ENCODE peak calls at places on chromosomes 11 and 22, in nine cellular contexts. H, A, S, J, B, R, Q, Z and P are unnamed samples.

GRCh38 chr11:102545701-102546100 is 15.2 kb upstream of the MMP7 start:
- DNase-seq in H (no peak), A (no peak), S (no peak), J (no peak), B (no peak), R (no peak), Q (no peak), Z (no peak), P (no peak)

GRCh38 chr11:113531575-113532451 is 56.6 kb upstream of the DRD2 start:
- DNase-seq in H (no peak), A (no peak), S (no peak), J (no peak), B (no peak), R (no peak), Q (no peak), Z (no peak), P (no peak)

GRCh38 chr22:37739611-37740049 is 42.8 kb downstream of the TRIOBP start:
- DNase-seq in H (no peak), A (no peak), S (no peak), J (no peak), B (peak; percentile 61), R (no peak), Q (peak; percentile 93), Z (peak; percentile 25), P (no peak)

GRCh38 chr11:12439615-12440014 is 62.2 kb downstream of the PARVA start:
- DNase-seq in H (no peak), A (no peak), S (no peak), J (no peak), B (no peak), R (no peak), Q (no peak), Z (no peak), P (no peak)

GRCh38 chr11:117809236-117810055 is 12.4 kb upstream of the DSCAML1 start:
- DNase-seq in H (peak; percentile 76), A (peak; percentile 84), S (peak; percentile 51), J (peak; percentile 51), B (peak; percentile 84), R (peak; percentile 60), Q (peak; percentile 72), Z (peak; percentile 44), P (peak; percentile 19)

GRCh38 chr22:29328566-29329500 is 13.3 kb upstream of the RASL10A start:
- DNase-seq in H (no peak), A (no peak), S (no peak), J (no peak), B (no peak), R (no peak), Q (no peak), Z (no peak), P (no peak)

GRCh38 chr11:75073459-75074190 is 23.1 kb downstream of the OR2AT4 start:
- DNase-seq in H (no peak), A (no peak), S (no peak), J (no peak), B (no peak), R (no peak), Q (no peak), Z (no peak), P (no peak)

GRCh38 chr11:125167292-125167953 is 2.9 kb downstream of the PKNOX2 start:
- DNase-seq in H (no peak), A (no peak), S (peak; percentile 78), J (no peak), B (no peak), R (no peak), Q (no peak), Z (no peak), P (no peak)

GRCh38 chr11:120775986-120776682 is 247.8 kb upstream of the TBCEL start:
- DNase-seq in H (no peak), A (no peak), S (no peak), J (no peak), B (no peak), R (no peak), Q (no peak), Z (no peak), P (no peak)
- TF ChIP-seq POLR2A in H (no peak), A (no peak), S (no peak), J (no peak), B (no peak), R (no peak), Q (no peak), Z (no peak), P (no peak)

GRCh38 chr11:1889941-1890855 is 1.5 kb downstream of the PRR33 start:
- DNase-seq in H (no peak), A (no peak), S (no peak), J (no peak), B (peak; percentile 22), R (no peak), Q (peak; percentile 80), Z (no peak), P (no peak)

GRCh38 chr11:1892116-1892515 is 421 bp upstream of the PRR33 start:
- DNase-seq in H (no peak), A (no peak), S (no peak), J (no peak), B (peak; percentile 42), R (no peak), Q (no peak), Z (no peak), P (no peak)

GRCh38 chr11:1891831-1892115 is at the start of gene PRR33:
- DNase-seq in H (no peak), A (no peak), S (no peak), J (no peak), B (no peak), R (no peak), Q (no peak), Z (no peak), P (no peak)

GRCh38 chr11:1892558-1892957 is 863 bp upstream of the PRR33 start:
- DNase-seq in H (no peak), A (no peak), S (no peak), J (no peak), B (no peak), R (no peak), Q (no peak), Z (no peak), P (no peak)

GRCh38 chr11:1890856-1891830 is 552 bp downstream of the PRR33 start:
- DNase-seq in H (no peak), A (no peak), S (no peak), J (no peak), B (peak; percentile 28), R (no peak), Q (peak; percentile 64), Z (no peak), P (no peak)
- TF ChIP-seq POLR2A in H (no peak), A (no peak), S (no peak), J (no peak), B (no peak), R (no peak), Q (no peak), Z (no peak), P (no peak)

DNA sequence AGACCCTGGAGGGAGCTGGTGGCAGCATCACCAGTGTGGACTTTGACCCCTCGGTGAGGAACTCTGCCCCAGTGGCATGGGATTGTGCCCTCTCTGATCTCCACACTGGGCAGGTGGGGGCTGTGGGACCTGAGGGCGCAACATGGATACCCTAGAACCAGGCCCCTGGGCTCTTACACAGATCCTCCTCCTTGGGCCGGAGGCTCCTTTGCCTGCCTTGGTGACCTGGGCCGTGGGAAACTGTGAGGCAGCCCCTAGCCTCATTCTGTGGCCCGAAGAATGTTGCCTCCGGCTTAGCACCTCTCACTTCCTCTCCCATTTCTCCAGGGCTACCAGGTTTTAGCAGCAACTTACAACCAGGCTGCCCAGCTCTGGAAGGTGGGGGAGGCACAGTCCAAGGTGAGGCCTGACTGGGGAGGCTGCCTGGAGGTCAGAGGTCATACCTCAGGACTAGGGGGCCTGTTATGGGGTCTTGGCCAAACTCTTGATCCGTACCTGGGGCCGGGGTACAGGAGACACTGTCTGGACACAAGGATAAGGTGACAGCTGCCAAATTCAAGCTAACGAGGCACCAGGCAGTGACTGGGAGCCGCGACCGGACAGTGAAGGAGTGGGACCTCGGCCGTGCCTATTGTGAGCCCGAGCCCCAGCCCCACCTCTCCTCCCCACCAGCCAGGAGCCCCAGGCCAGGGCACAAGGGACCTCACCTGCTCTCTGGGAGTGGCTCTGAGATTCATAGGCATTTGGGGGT is 12.2 kb downstream of the ATG16L2 start:
- DNase-seq in H (no peak), A (no peak), S (peak; percentile 28), J (no peak), B (no peak), R (no peak), Q (no peak), Z (no peak), P (no peak)
- TF ChIP-seq POLR2A in H (no peak), A (no peak), S (no peak), J (no peak), B (no peak), R (no peak), Q (no peak), Z (no peak), P (no peak)

DNA sequence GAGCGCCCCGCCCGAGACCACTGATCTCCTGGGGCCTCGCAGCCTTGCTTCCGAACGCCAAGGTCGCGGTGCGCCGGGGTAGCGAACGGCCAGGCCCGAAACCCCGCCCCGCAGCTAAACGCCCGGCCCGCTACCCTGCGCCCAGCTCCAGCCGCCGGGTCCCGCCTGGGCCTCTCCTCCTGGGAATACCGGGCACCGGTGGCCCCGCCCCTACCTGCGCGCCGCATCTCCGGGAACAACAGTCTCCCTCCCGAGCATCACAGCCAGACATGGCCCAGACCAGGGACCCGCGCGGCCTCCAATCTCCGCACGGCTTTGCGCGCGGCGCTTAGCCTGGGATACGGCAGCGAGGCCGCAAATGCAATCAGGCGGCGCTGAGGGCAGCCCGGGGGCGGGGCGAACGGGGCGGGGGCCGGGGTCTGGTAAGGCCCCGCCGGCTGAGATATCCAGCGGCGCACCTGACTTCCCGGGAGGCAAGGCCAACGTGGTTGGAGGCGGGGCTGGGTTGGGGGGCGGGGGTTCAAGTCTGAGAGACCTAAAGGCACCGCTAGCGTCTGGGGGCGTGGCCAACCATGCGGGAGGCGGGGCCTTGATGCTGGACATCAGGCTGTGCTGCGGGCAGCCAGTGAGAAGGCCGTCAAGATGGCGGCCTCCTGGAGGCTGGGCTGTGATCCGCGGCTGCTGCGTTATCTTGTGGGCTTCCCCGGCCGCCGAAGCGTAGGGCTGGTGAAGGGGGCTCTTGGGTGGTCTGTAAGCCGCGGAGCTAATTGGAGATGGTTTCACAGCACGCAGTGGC is at the start of the genes APIP and PDHX:
- DNase-seq in H (peak; percentile 99), A (peak; percentile 99), S (peak; percentile 99), J (peak; percentile 100), B (peak; percentile 99), R (peak; percentile 100), Q (peak; percentile 99), Z (peak; percentile 97), P (peak; percentile 99)
- TF ChIP-seq POLR2A in H (peak; percentile 68), A (peak; percentile 97), S (peak; percentile 92), J (peak; percentile 93), B (peak; percentile 99), R (peak; percentile 97), Q (peak; percentile 90), Z (peak; percentile 96), P (peak; percentile 93)

GRCh38 chr11:120179071-120179672 is 31.7 kb upstream of the OAF start:
- DNase-seq in H (peak; percentile 49), A (no peak), S (peak; percentile 19), J (no peak), B (no peak), R (no peak), Q (no peak), Z (peak; percentile 4), P (no peak)
- TF ChIP-seq POLR2A in H (no peak), A (no peak), S (no peak), J (no peak), B (no peak), R (no peak), Q (no peak), Z (no peak), P (no peak)